ENCODE peak calls at places on chromosome 11, in six cellular contexts. D, X, E, T, P and N are unnamed samples.

GRCh38 chr11:107508201-107508857 is 50.7 kb upstream of the CWF19L2 start:
- DNase-seq in E (no peak), D (no peak), P (no peak), T (no peak), X (no peak), N (no peak)

GRCh38 chr11:96763244-96763643 is 373.4 kb downstream of the JRKL start:
- DNase-seq in X (peak; percentile 31), D (no peak), T (no peak), E (no peak), P (no peak), N (no peak)

GRCh38 chr11:88171982-88172381 is 3.3 kb downstream of the RAB38 start:
- DNase-seq in D (no peak), E (no peak), X (no peak), T (no peak), P (no peak), N (no peak)

GRCh38 chr11:8361664-8362210 is 98.1 kb upstream of the LMO1 start:
- DNase-seq in P (no peak), X (no peak), E (no peak), T (no peak), D (no peak), N (no peak)

GRCh38 chr11:74171630-74172465 is 759 bp downstream of the PPME1 start:
- DNase-seq in E (no peak), P (no peak), X (no peak), D (no peak), T (no peak), N (no peak)

GRCh38 chr11:123187670-123188507 is 7.2 kb downstream of the CLMP start:
- DNase-seq in P (no peak), E (no peak), X (peak; percentile 71), T (peak; percentile 26), D (no peak), N (no peak)

GRCh38 chr11:5380740-5381342 is 2.8 kb upstream of the OR51M1 start:
- DNase-seq in D (peak; percentile 36), X (peak; percentile 49), E (no peak), P (peak; percentile 54), T (peak; percentile 49), N (peak; percentile 57)

GRCh38 chr11:1924646-1925372 is 5.3 kb downstream of the TNNT3 start:
- DNase-seq in D (no peak), T (no peak), P (no peak), E (no peak), X (no peak), N (no peak)

GRCh38 chr11:126703661-126704060 is 296.9 kb downstream of the KIRREL3 start:
- DNase-seq in D (no peak), T (no peak), E (no peak), X (peak; percentile 40), P (no peak), N (no peak)

DNA sequence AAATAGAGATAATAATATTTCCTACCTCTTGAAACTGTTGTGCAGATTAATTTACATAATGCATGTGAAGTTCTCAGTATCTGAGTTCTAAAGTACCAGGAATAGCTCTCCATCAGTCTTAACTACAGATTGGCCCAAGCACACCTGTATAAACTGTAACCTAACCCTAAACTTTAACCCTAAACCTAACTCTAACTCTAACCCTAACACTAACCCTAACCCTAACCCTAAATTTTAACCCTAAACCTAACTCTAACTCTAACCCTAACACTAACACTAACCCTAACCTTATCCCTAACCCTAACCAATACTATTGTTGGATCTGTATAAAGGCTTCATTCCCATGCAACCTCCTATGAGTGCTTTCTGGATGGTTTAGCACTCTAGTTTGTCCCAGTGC is 1445.9 kb upstream of the TENM4 start:
- DNase-seq in P (no peak), E (no peak), T (no peak), D (no peak), X (no peak), N (no peak)
- H3K4me3 ChIP-seq in P (no peak overlapping the region), E (no peak overlapping the region), T (no peak overlapping the region), D (no peak overlapping the region), X (no peak overlapping the region), N (no peak overlapping the region)

GRCh38 chr11:80432051-80432450 is 991.2 kb upstream of the TENM4 start:
- DNase-seq in D (no peak), X (no peak), T (no peak), P (no peak), E (no peak), N (no peak)
- TF ChIP-seq CTCF in D (no peak), X (no peak), T (no peak), P (no peak), E (no peak), N (no peak)

GRCh38 chr11:128718064-128718463 is 24.2 kb downstream of the FLI1 start:
- DNase-seq in D (no peak), E (no peak), P (no peak), X (no peak), T (no peak), N (no peak)
- H3K4me3 ChIP-seq in D (no peak overlapping the region), E (no peak overlapping the region), P (no peak overlapping the region), X (no peak overlapping the region), T (no peak overlapping the region), N (no peak overlapping the region)

GRCh38 chr11:111463276-111463675 is 48.9 kb downstream of the BTG4 start:
- DNase-seq in X (no peak), D (no peak), E (no peak), P (no peak), T (no peak), N (no peak)

GRCh38 chr11:111460752-111461305 is 51.4 kb downstream of the BTG4 start:
- DNase-seq in E (no peak), T (no peak), P (no peak), D (no peak), X (peak; percentile 76), N (no peak)

GRCh38 chr11:111460340-111460739 is 51.8 kb downstream of the BTG4 start:
- DNase-seq in E (no peak), D (no peak), P (no peak), T (no peak), X (no peak), N (no peak)

GRCh38 chr11:111461460-111462240 is 50.5 kb downstream of the BTG4 start:
- DNase-seq in P (no peak), X (no peak), E (no peak), T (no peak), D (no peak), N (peak; percentile 14)

GRCh38 chr11:111462329-111462728 is 49.9 kb downstream of the BTG4 start:
- DNase-seq in P (no peak), E (no peak), D (no peak), T (no peak), X (no peak), N (no peak)
- TF ChIP-seq CTCF in P (no peak), E (no peak), D (no peak), T (no peak), X (no peak), N (no peak)

GRCh38 chr11:92226331-92227232 is 2.0 kb downstream of the FAT3 start:
- DNase-seq in E (peak; percentile 13), X (peak; percentile 27), P (no peak), T (no peak), D (no peak), N (no peak)
- H3K4me3 ChIP-seq in E (peak overlapping the region; percentile 51), X (peak overlapping the region; percentile 61), P (peak overlapping the region; percentile 52), T (peak overlapping the region; percentile 38), D (no peak overlapping the region), N (no peak overlapping the region)

GRCh38 chr11:91373497-91373896 is 851.1 kb upstream of the FAT3 start:
- DNase-seq in T (no peak), P (no peak), D (no peak), E (no peak), X (no peak), N (no peak)
- TF ChIP-seq CTCF in T (no peak), P (no peak), D (no peak), E (no peak), X (peak; percentile 8), N (no peak)

DNA sequence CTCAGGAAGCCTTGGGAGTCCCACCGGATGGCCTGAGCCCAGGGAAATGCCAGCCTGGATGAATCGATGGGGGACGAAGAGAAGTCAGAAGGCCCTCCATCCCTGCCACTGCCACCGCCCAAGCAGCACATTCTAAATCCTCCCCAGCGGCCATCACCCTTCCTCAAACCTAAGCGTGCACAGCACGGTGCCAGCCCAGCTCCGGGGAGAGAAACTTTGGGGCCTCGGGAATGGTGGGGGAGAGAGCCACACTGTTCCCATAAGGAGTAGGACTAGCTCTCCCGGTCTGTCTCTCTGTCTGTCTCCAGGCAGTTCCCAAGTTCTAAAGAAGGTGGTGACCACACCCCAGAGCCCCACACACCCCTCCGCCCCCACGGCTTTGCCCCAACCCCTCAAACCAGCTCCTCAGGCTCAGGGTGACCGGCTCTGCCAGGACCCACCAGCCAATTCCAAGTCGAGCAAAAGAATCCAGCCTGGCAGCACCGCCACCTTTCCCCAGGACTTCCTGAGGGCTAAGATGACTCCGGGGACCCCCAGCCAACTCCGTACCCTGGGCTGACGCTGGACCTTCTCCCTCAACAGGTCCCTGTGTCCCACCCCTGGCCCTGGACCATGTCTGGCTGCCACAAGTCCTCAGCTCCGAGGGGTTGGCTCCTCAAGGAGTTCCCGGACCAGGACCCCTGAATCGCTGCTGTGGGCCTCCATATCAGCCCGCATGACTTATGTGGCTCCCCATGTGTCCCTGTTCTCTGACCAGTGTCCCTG is 2.7 kb downstream of the AHNAK start:
- DNase-seq in X (no peak), T (no peak), E (no peak), P (no peak), D (no peak), N (no peak)
- H3K4me3 ChIP-seq in X (peak overlapping the region; percentile 98), T (peak overlapping the region; percentile 90), E (peak overlapping the region; percentile 100), P (peak overlapping the region; percentile 85), D (peak overlapping the region; percentile 98), N (peak overlapping the region; percentile 95)

GRCh38 chr11:12746593-12747097 is 72.4 kb downstream of the TEAD1 start:
- DNase-seq in T (peak; percentile 75), P (no peak), X (peak; percentile 95), D (peak; percentile 78), E (peak; percentile 77), N (no peak)
- TF ChIP-seq CTCF in T (no peak), P (no peak), X (no peak), D (peak; percentile 18), E (peak; percentile 8), N (no peak)

GRCh38 chr11:43558556-43559127 is 121.9 kb upstream of the HSD17B12 start:
- DNase-seq in D (no peak), E (no peak), X (no peak), T (no peak), P (no peak), N (no peak)
- H3K4me3 ChIP-seq in D (no peak overlapping the region), E (no peak overlapping the region), X (no peak overlapping the region), T (no peak overlapping the region), P (no peak overlapping the region), N (no peak overlapping the region)